ENCODE peak calls at places on chromosomes 11 and 22, in six cellular contexts. K is endothelial cell of umbilical vein, Y is psoas muscle, I is AG04450, S is mesenchymal stem cell, X is neural progenitor cell. U is an unnamed sample.

GRCh38 chr22:20083891-20084546 is 4.0 kb downstream of the DGCR8 start:
- DNase-seq in K (no peak), X (no peak), S (no peak), Y (no peak), I (no peak), U (no peak)

GRCh38 chr22:16801088-16801487 is 24.1 kb downstream of the XKR3 start:
- DNase-seq in X (no peak), I (no peak), S (no peak), Y (no peak), K (no peak), U (no peak)

GRCh38 chr11:101840720-101841119 is 74.1 kb upstream of the CEP126 start:
- DNase-seq in K (no peak), I (no peak), S (peak; percentile 30), X (no peak), Y (no peak), U (no peak)

GRCh38 chr11:134248910-134249480 is 4.2 kb downstream of the THYN1 start:
- DNase-seq in Y (no peak), K (no peak), X (no peak), S (no peak), I (no peak), U (no peak)

GRCh38 chr11:75344761-75345454 is 6.6 kb downstream of the ARRB1 start:
- DNase-seq in Y (no peak), S (no peak), I (no peak), K (no peak), X (no peak), U (peak; percentile 62)

GRCh38 chr11:32602657-32603410 is 19.2 kb downstream of the EIF3M start:
- DNase-seq in Y (no peak), X (no peak), I (no peak), S (no peak), K (peak; percentile 66), U (no peak)

GRCh38 chr11:128786507-128786906 is 80.6 kb downstream of the KCNJ1 start:
- DNase-seq in S (no peak), K (no peak), X (peak; percentile 25), Y (no peak), I (no peak), U (no peak)

GRCh38 chr11:91946397-91947090 is 278.1 kb upstream of the FAT3 start:
- DNase-seq in Y (no peak), K (peak; percentile 4), S (peak; percentile 26), I (no peak), X (no peak), U (no peak)

GRCh38 chr11:76291576-76292526 is 85.5 kb upstream of the WNT11 start:
- DNase-seq in Y (no peak), S (no peak), I (no peak), X (no peak), K (no peak), U (no peak)

GRCh38 chr11:9577032-9577431 is 3.6 kb downstream of the WEE1 start:
- DNase-seq in X (no peak), K (peak; percentile 41), I (no peak), Y (no peak), S (peak; percentile 37), U (no peak)

GRCh38 chr22:22934543-22935055 is 47.0 kb downstream of the IGLL5 start:
- DNase-seq in Y (peak; percentile 4), X (no peak), S (no peak), K (no peak), I (no peak), U (no peak)

GRCh38 chr11:17798253-17798652 is 63.7 kb downstream of the KCNC1 start:
- DNase-seq in S (no peak), K (no peak), I (no peak), Y (peak; percentile 57), X (no peak), U (no peak)

GRCh38 chr11:67700548-67701262 is 26.3 kb upstream of the ALDH3B2 start:
- DNase-seq in X (peak; percentile 63), K (no peak), S (no peak), I (no peak), Y (no peak), U (no peak)

GRCh38 chr11:105573091-105573490 is 36.8 kb upstream of the GRIA4 start:
- DNase-seq in K (peak; percentile 1), X (no peak), S (peak; percentile 37), I (no peak), Y (no peak), U (no peak)

GRCh38 chr11:125063429-125064043 is 431 bp downstream of the SLC37A2 start:
- DNase-seq in K (no peak), X (peak; percentile 50), Y (no peak), I (no peak), S (no peak), U (no peak)

GRCh38 chr11:111331711-111332479 is 33.5 kb downstream of the POU2AF3 start:
- DNase-seq in S (no peak), X (no peak), Y (no peak), I (no peak), K (no peak), U (peak; percentile 65)

GRCh38 chr11:67563354-67564114 is 20.1 kb upstream of the GSTP1 start:
- DNase-seq in S (peak; percentile 89), Y (peak; percentile 71), X (no peak), I (peak; percentile 72), K (peak; percentile 94), U (peak; percentile 81)

GRCh38 chr11:43943357-43943930 is 1.0 kb downstream of the C11orf96 start:
- DNase-seq in I (no peak), K (peak; percentile 42), S (peak; percentile 51), Y (no peak), X (peak; percentile 53), U (no peak)

GRCh38 chr11:110249066-110249465 is 47.3 kb downstream of the RDX start:
- DNase-seq in K (no peak), S (no peak), Y (no peak), I (no peak), X (no peak), U (no peak)

GRCh38 chr22:49825944-49826602 is 1.6 kb downstream of the BRD1 start:
- DNase-seq in I (no peak), X (no peak), K (peak; percentile 15), S (peak; percentile 64), Y (no peak), U (peak; percentile 27)

GRCh38 chr22:17706451-17706900 is 67.8 kb downstream of the BID start:
- DNase-seq in X (no peak), I (peak; percentile 65), S (peak; percentile 97), K (peak; percentile 93), Y (no peak), U (peak; percentile 81)

GRCh38 chr11:15690326-15690725 is 575.6 kb downstream of the INSC start:
- DNase-seq in K (no peak), X (no peak), Y (no peak), I (no peak), S (no peak), U (no peak)

GRCh38 chr11:45592581-45592980 is 72.8 kb downstream of the CHST1 start:
- DNase-seq in X (no peak), S (no peak), K (no peak), Y (no peak), I (no peak), U (no peak)

GRCh38 chr11:107916671-107917241 is 11.5 kb upstream of the RAB39A start:
- DNase-seq in Y (no peak), K (no peak), I (no peak), S (no peak), X (peak; percentile 75), U (peak; percentile 17)

DNA sequence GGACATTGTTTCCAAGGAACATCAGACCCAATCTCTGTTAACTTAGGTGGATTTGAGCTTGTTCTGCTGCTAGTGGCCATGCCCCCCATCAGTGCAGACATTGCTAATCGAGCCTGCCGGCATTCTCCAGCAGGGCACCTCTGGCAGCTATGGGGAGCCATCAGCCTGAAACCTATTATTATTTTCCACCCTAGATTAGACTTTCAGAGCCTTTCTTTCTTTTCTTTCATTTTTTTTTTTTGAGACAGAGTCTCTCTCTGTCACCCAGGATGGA is 4.9 kb downstream of the CACNA1I start:
- DNase-seq in I (no peak), S (no peak), Y (no peak), K (no peak), X (no peak), U (no peak)
- H3K27me3 ChIP-seq in I (peaks cover 23% of the 10 kb centered on the region), S (peaks cover 43% of the 10 kb centered on the region), Y (no peaks in the 10 kb centered on the region), K (peaks cover 3% of the 10 kb centered on the region), X (no peaks in the 10 kb centered on the region), U (no peaks in the 10 kb centered on the region)

GRCh38 chr11:66032962-66033735 is 6.9 kb upstream of the CATSPER1 start:
- DNase-seq in Y (no peak), K (no peak), I (no peak), S (no peak), X (no peak), U (no peak)
- H3K4me3 ChIP-seq in Y (no peak overlapping the region), K (no peak overlapping the region), I (no peak overlapping the region), S (no peak overlapping the region), X (no peak overlapping the region), U (no peak overlapping the region)

GRCh38 chr22:46074771-46075551 is 75.4 kb upstream of the PPARA start:
- DNase-seq in I (no peak), S (no peak), X (no peak), Y (peak; percentile 24), K (no peak), U (peak; percentile 48)

GRCh38 chr22:46076651-46077339 is 73.5 kb upstream of the PPARA start:
- DNase-seq in K (no peak), Y (peak; percentile 58), X (no peak), S (no peak), I (no peak), U (peak; percentile 62)

GRCh38 chr22:46073683-46074504 is 76.4 kb upstream of the PPARA start:
- DNase-seq in Y (peak; percentile 61), I (no peak), X (no peak), K (peak; percentile 53), S (peak; percentile 28), U (no peak)

GRCh38 chr22:46077669-46078099 is 72.6 kb upstream of the PPARA start:
- DNase-seq in S (no peak), Y (peak; percentile 34), X (no peak), I (no peak), K (no peak), U (peak; percentile 46)

DNA sequence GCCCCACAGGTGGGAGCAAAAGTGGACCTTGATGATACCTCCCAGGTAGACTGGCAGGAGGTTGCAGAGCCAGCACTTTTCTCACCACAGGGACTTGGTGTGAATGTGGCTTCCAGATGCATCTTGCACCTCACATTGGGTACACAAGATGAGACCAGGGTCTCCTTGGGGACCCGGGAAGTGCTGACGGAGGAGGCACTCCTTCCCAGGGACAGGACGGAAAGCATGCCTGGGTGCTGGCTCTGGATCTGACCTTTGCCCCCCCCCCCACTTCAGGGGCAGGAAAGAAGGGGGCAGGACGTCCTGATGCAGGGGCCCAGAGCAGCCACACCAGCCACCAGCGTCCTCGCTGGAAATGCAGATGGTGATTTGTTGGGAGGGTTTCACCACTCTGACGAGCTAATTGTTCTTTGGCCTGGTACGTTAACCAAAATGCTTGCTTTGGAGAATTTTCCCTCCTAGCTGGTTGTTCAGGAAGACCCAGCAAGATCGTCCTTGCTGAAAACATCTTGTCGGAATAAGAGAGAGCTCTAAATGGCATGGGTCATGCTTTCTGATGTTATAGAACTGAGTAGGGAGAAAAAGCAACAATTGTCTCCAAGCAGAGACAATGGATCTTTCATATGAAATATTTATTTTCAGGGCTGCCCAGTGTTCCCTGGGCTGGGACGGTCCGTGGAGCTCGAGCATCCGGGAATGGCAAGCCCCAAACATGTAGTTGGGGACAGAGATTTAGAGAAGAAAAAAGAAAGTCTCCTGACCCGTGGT is 74.4 kb upstream of the PPARA start:
- DNase-seq in Y (peak; percentile 18), I (no peak), S (no peak), X (no peak), K (no peak), U (peak; percentile 52)
- H3K27me3 ChIP-seq in Y (no peaks in the 10 kb centered on the region), I (no peaks in the 10 kb centered on the region), S (no peaks in the 10 kb centered on the region), X (peaks cover 72% of the 10 kb centered on the region), K (no peaks in the 10 kb centered on the region), U (no peaks in the 10 kb centered on the region)

DNA sequence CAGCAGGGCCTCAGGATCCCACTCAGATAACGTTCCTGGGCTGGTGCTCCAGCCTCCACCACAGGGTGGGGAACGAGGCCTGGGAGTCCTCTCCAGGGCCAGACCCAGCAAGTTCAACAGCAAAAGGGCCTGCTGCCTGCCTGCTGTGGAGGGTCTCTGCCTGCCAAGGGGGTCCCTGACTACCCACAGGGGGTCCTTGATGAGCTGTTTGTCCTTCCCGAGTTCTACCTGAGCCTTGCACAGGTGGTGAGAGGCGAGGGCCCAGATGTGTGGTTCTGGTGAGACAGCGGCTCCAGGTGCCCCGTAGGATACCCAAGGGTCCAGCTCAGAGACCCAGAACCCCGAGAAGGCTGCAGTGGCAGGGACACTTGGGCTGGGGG is 4.4 kb downstream of the DUSP8 start:
- DNase-seq in S (no peak), K (no peak), I (no peak), Y (no peak), X (no peak), U (no peak)
- H3K4me3 ChIP-seq in S (no peak overlapping the region), K (no peak overlapping the region), I (no peak overlapping the region), Y (no peak overlapping the region), X (no peak overlapping the region), U (no peak overlapping the region)

U was measured in MG63.